ENCODE peak calls at places on chromosomes 3 and 15, in eight cellular contexts. One of them, this sample, is unnamed. For H3K4me1, the result is how much of the 10 kb centered on the place peaks cover.

GRCh38 chr15:35549567-35549966 is 3.6 kb upstream of the DPH6 start:
- DNase-seq in esophagus squamous epithelium: no peak
- DNase-seq in GM23338: peak
- DNase-seq in CD4-positive, CD25-positive, alpha-beta regulatory T cell: no peak
- DNase-seq in upper lobe of left lung: no peak
- DNase-seq in IMR-90: no peak
- DNase-seq in heart right ventricle: no peak
- DNase-seq in tibial nerve: no peak
- DNase-seq in this sample: no peak

GRCh38 chr3:8212794-8213193 is 288.8 kb upstream of the LMCD1 start:
- DNase-seq in heart right ventricle: no peak
- DNase-seq in upper lobe of left lung: no peak
- DNase-seq in CD4-positive, CD25-positive, alpha-beta regulatory T cell: no peak
- DNase-seq in tibial nerve: no peak
- DNase-seq in esophagus squamous epithelium: no peak
- DNase-seq in IMR-90: no peak
- DNase-seq in GM23338: peak
- DNase-seq in this sample: no peak

GRCh38 chr15:37764733-37765191 is 169.7 kb upstream of the TMCO5A start:
- DNase-seq in CD4-positive, CD25-positive, alpha-beta regulatory T cell: no peak
- DNase-seq in esophagus squamous epithelium: no peak
- DNase-seq in IMR-90: peak
- DNase-seq in heart right ventricle: no peak
- DNase-seq in GM23338: peak
- DNase-seq in tibial nerve: no peak
- DNase-seq in upper lobe of left lung: no peak
- DNase-seq in this sample: no peak

GRCh38 chr3:46960081-46960701 is 16.4 kb downstream of the CCDC12 start:
- DNase-seq in GM23338: peak
- DNase-seq in tibial nerve: no peak
- DNase-seq in CD4-positive, CD25-positive, alpha-beta regulatory T cell: no peak
- DNase-seq in esophagus squamous epithelium: no peak
- DNase-seq in upper lobe of left lung: no peak
- DNase-seq in IMR-90: peak
- DNase-seq in heart right ventricle: no peak
- DNase-seq in this sample: peak

GRCh38 chr3:71759401-71759800 is 5.7 kb downstream of the GPR27 start:
- DNase-seq in IMR-90: no peak
- DNase-seq in CD4-positive, CD25-positive, alpha-beta regulatory T cell: no peak
- DNase-seq in heart right ventricle: no peak
- DNase-seq in GM23338: no peak
- DNase-seq in tibial nerve: no peak
- DNase-seq in esophagus squamous epithelium: no peak
- DNase-seq in upper lobe of left lung: no peak
- DNase-seq in this sample: no peak

GRCh38 chr3:50167069-50167781 is 12.1 kb downstream of the SEMA3F start:
- DNase-seq in heart right ventricle: no peak
- DNase-seq in esophagus squamous epithelium: no peak
- DNase-seq in IMR-90: peak
- DNase-seq in tibial nerve: no peak
- DNase-seq in upper lobe of left lung: no peak
- DNase-seq in GM23338: no peak
- DNase-seq in CD4-positive, CD25-positive, alpha-beta regulatory T cell: no peak
- DNase-seq in this sample: peak

GRCh38 chr3:145243875-145244274 is 917.1 kb downstream of the PLOD2 start:
- DNase-seq in esophagus squamous epithelium: no peak
- DNase-seq in upper lobe of left lung: no peak
- DNase-seq in IMR-90: peak
- DNase-seq in GM23338: no peak
- DNase-seq in CD4-positive, CD25-positive, alpha-beta regulatory T cell: no peak
- DNase-seq in tibial nerve: no peak
- DNase-seq in heart right ventricle: no peak
- DNase-seq in this sample: no peak

GRCh38 chr3:13714251-13714916 is 165.5 kb downstream of the FBLN2 start:
- DNase-seq in tibial nerve: no peak
- DNase-seq in CD4-positive, CD25-positive, alpha-beta regulatory T cell: no peak
- DNase-seq in upper lobe of left lung: no peak
- DNase-seq in heart right ventricle: no peak
- DNase-seq in GM23338: no peak
- DNase-seq in esophagus squamous epithelium: no peak
- DNase-seq in IMR-90: no peak
- DNase-seq in this sample: no peak

GRCh38 chr3:124833710-124834332 is 53.3 kb downstream of the ITGB5 start:
- DNase-seq in GM23338: no peak
- DNase-seq in tibial nerve: no peak
- DNase-seq in CD4-positive, CD25-positive, alpha-beta regulatory T cell: no peak
- DNase-seq in upper lobe of left lung: no peak
- DNase-seq in heart right ventricle: no peak
- DNase-seq in esophagus squamous epithelium: no peak
- DNase-seq in IMR-90: no peak
- DNase-seq in this sample: no peak

GRCh38 chr3:124837065-124837464 is 50.1 kb downstream of the ITGB5 start:
- DNase-seq in IMR-90: no peak
- DNase-seq in CD4-positive, CD25-positive, alpha-beta regulatory T cell: peak
- DNase-seq in esophagus squamous epithelium: no peak
- DNase-seq in tibial nerve: no peak
- DNase-seq in upper lobe of left lung: no peak
- DNase-seq in GM23338: no peak
- DNase-seq in heart right ventricle: no peak
- DNase-seq in this sample: no peak

GRCh38 chr3:124832782-124833709 is 54.1 kb downstream of the ITGB5 start:
- DNase-seq in GM23338: no peak
- DNase-seq in heart right ventricle: no peak
- DNase-seq in CD4-positive, CD25-positive, alpha-beta regulatory T cell: no peak
- DNase-seq in IMR-90: peak
- DNase-seq in esophagus squamous epithelium: no peak
- DNase-seq in upper lobe of left lung: no peak
- DNase-seq in tibial nerve: no peak
- DNase-seq in this sample: no peak

GRCh38 chr3:124836448-124836847 is 50.7 kb downstream of the ITGB5 start:
- DNase-seq in esophagus squamous epithelium: no peak
- DNase-seq in tibial nerve: no peak
- DNase-seq in upper lobe of left lung: no peak
- DNase-seq in heart right ventricle: no peak
- DNase-seq in GM23338: no peak
- DNase-seq in CD4-positive, CD25-positive, alpha-beta regulatory T cell: no peak
- DNase-seq in IMR-90: no peak
- DNase-seq in this sample: no peak

DNA sequence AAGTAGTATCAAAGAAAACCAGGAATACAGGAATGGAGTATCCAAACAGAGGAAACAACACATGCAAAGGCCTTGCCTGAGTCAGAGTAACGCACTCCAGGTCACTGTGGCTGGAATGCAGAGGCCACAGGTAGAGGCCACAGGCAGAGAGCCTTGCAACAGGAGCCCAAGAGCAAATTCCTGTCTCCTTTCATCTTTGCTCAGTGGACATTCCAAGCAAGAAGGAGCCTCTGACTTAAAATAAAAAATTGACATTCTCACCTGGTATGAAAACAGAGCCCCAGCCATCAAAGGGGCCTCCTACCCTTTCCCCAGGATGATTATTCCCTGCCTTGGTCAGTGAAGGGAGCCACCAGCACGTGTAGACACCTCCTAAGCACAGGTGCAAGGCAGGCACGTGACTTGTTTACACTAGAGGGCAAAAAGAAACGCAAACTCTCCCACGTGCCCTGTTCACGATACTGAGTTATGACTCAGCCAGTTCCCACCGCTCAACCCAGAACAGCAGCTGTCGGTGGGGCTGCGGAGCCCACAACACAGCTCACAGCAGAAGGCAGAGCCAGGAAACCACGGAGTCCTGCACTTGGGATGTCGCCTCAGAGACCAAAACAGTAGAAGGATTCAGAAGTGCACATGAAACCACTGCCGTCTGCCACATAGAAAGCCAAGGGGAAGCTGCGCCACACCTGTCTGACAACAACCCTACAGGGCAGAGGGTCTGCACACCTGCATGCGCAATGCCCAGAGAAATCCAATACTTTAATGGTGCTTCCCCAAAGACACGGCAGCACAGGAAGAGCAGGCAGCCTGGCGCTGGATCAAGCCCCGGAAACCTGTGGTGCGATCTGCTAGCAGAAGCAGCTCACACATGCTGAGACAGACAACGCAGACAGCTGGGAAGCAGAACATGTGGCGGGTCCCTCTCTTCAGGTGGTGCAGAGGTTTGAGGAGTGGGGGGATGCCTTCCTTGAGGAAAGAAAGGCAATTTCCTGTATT is 52.1 kb downstream of the ITGB5 start:
- DNase-seq in heart right ventricle: no peak
- DNase-seq in upper lobe of left lung: peak
- DNase-seq in IMR-90: peak
- DNase-seq in esophagus squamous epithelium: no peak
- DNase-seq in GM23338: peak
- DNase-seq in CD4-positive, CD25-positive, alpha-beta regulatory T cell: peak
- DNase-seq in tibial nerve: no peak
- DNase-seq in this sample: peak
- H3K4me1 ChIP-seq in heart right ventricle: half or more
- H3K4me1 ChIP-seq in upper lobe of left lung: half or more
- H3K4me1 ChIP-seq in IMR-90: under half
- H3K4me1 ChIP-seq in esophagus squamous epithelium: under half
- H3K4me1 ChIP-seq in GM23338: under half
- H3K4me1 ChIP-seq in CD4-positive, CD25-positive, alpha-beta regulatory T cell: under half
- H3K4me1 ChIP-seq in tibial nerve: half or more
- H3K4me1 ChIP-seq in this sample: under half

GRCh38 chr3:81601707-81602305 is 159.6 kb downstream of the GBE1 start:
- DNase-seq in esophagus squamous epithelium: no peak
- DNase-seq in tibial nerve: no peak
- DNase-seq in upper lobe of left lung: no peak
- DNase-seq in CD4-positive, CD25-positive, alpha-beta regulatory T cell: no peak
- DNase-seq in GM23338: no peak
- DNase-seq in heart right ventricle: no peak
- DNase-seq in IMR-90: no peak
- DNase-seq in this sample: no peak
- H3K4me3 ChIP-seq in esophagus squamous epithelium: no peak
- H3K4me3 ChIP-seq in tibial nerve: no peak
- H3K4me3 ChIP-seq in upper lobe of left lung: no peak
- H3K4me3 ChIP-seq in CD4-positive, CD25-positive, alpha-beta regulatory T cell: no peak
- H3K4me3 ChIP-seq in GM23338: no peak
- H3K4me3 ChIP-seq in heart right ventricle: no peak
- H3K4me3 ChIP-seq in IMR-90: no peak
- H3K4me3 ChIP-seq in this sample: no peak

GRCh38 chr3:188944108-188944507 is 227.7 kb upstream of the TPRG1 start:
- DNase-seq in esophagus squamous epithelium: no peak
- DNase-seq in upper lobe of left lung: no peak
- DNase-seq in IMR-90: no peak
- DNase-seq in heart right ventricle: no peak
- DNase-seq in tibial nerve: no peak
- DNase-seq in GM23338: no peak
- DNase-seq in CD4-positive, CD25-positive, alpha-beta regulatory T cell: no peak
- DNase-seq in this sample: no peak
- H3K27ac ChIP-seq in esophagus squamous epithelium: peak
- H3K27ac ChIP-seq in upper lobe of left lung: peak
- H3K27ac ChIP-seq in IMR-90: no peak
- H3K27ac ChIP-seq in heart right ventricle: no peak
- H3K27ac ChIP-seq in tibial nerve: peak
- H3K27ac ChIP-seq in GM23338: no peak
- H3K27ac ChIP-seq in CD4-positive, CD25-positive, alpha-beta regulatory T cell: no peak
- H3K27ac ChIP-seq in this sample: no peak

DNA sequence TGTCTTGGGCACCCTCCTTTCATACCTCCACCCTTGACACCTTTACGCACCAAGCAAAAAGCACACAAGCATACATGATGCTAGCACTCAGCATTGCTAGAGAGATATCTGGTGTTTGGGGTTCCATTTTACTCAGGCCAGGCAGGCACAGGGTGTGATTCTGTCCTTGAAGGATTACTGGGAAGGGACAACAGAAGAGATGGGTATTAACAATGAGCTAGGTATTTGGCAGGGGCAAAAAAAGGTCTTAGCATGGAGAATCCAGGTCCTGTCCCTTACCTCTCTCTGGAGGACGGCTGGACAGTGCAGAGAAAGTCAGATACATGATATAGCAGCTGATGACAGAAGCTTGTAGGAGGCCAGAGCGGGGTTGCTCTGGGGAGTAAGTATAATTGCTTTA is 3.5 kb downstream of the SERINC4 start:
- DNase-seq in tibial nerve: no peak
- DNase-seq in CD4-positive, CD25-positive, alpha-beta regulatory T cell: no peak
- DNase-seq in upper lobe of left lung: no peak
- DNase-seq in GM23338: no peak
- DNase-seq in IMR-90: no peak
- DNase-seq in esophagus squamous epithelium: no peak
- DNase-seq in heart right ventricle: no peak
- DNase-seq in this sample: no peak
- H3K4me1 ChIP-seq in tibial nerve: half or more
- H3K4me1 ChIP-seq in CD4-positive, CD25-positive, alpha-beta regulatory T cell: half or more
- H3K4me1 ChIP-seq in upper lobe of left lung: half or more
- H3K4me1 ChIP-seq in GM23338: under half
- H3K4me1 ChIP-seq in IMR-90: under half
- H3K4me1 ChIP-seq in esophagus squamous epithelium: under half
- H3K4me1 ChIP-seq in heart right ventricle: half or more
- H3K4me1 ChIP-seq in this sample: under half

GRCh38 chr3:94414412-94414811 is 351.6 kb downstream of the NSUN3 start:
- DNase-seq in upper lobe of left lung: no peak
- DNase-seq in IMR-90: no peak
- DNase-seq in CD4-positive, CD25-positive, alpha-beta regulatory T cell: no peak
- DNase-seq in heart right ventricle: no peak
- DNase-seq in GM23338: no peak
- DNase-seq in tibial nerve: no peak
- DNase-seq in esophagus squamous epithelium: no peak
- DNase-seq in this sample: no peak
- H3K4me3 ChIP-seq in upper lobe of left lung: no peak
- H3K4me3 ChIP-seq in IMR-90: no peak
- H3K4me3 ChIP-seq in CD4-positive, CD25-positive, alpha-beta regulatory T cell: no peak
- H3K4me3 ChIP-seq in heart right ventricle: no peak
- H3K4me3 ChIP-seq in GM23338: no peak
- H3K4me3 ChIP-seq in tibial nerve: no peak
- H3K4me3 ChIP-seq in esophagus squamous epithelium: no peak
- H3K4me3 ChIP-seq in this sample: no peak

This sample was measured in heart left ventricle.